ENCODE peak calls at places on chromosomes 4 and X, in seven cellular contexts. F, W, P, T, O, E and R are unnamed samples.
A peak's percentile ranks its signal among the peaks of the same experiment; 100 is the strongest.

GRCh38 chrX:13697440-13697839 is 8.5 kb downstream of the RAB9A start:
- DNase-seq in E (no peak), P (no peak), O (no peak), W (no peak), F (no peak), T (no peak), R (no peak)

GRCh38 chrX:1400049-1400448 is 8.1 kb upstream of the SLC25A6 start:
- DNase-seq in T (no peak), W (no peak), P (no peak), E (no peak), O (no peak), F (no peak), R (no peak)

GRCh38 chrX:41481264-41482109 is 34.3 kb downstream of the NYX start:
- DNase-seq in T (peak; percentile 12), F (no peak), P (no peak), E (no peak), W (no peak), O (no peak), R (no peak)

GRCh38 chrX:34629572-34629971 is 27.5 kb downstream of the TMEM47 start:
- DNase-seq in T (peak; percentile 61), O (no peak), E (peak; percentile 56), F (peak; percentile 33), P (no peak), W (no peak), R (no peak)

GRCh38 chr4:118034061-118034785 is at the start of gene NDST3:
- DNase-seq in W (no peak), P (no peak), E (peak; percentile 65), F (peak; percentile 55), O (no peak), T (peak; percentile 89), R (no peak)

GRCh38 chr4:17492058-17492741 is 19.7 kb downstream of the QDPR start:
- DNase-seq in W (no peak), O (no peak), F (peak; percentile 31), P (no peak), E (no peak), T (no peak), R (no peak)

GRCh38 chrX:69229436-69229835 is 64.2 kb upstream of the PJA1 start:
- DNase-seq in E (peak; percentile 41), T (no peak), O (no peak), P (no peak), F (peak; percentile 62), W (no peak), R (no peak)

GRCh38 chrX:45329217-45329616 is 128.5 kb upstream of the DIPK2B start:
- DNase-seq in P (no peak), W (no peak), O (no peak), T (no peak), E (peak; percentile 26), F (no peak), R (no peak)

GRCh38 chr4:101801957-101802356 is 11.4 kb downstream of the BANK1 start:
- DNase-seq in W (no peak), T (no peak), P (peak; percentile 47), O (no peak), E (no peak), F (no peak), R (no peak)

GRCh38 chrX:9515464-9515863 is 50.6 kb downstream of the TBL1X start:
- DNase-seq in P (no peak), F (peak; percentile 40), W (no peak), T (no peak), E (no peak), O (no peak), R (no peak)

GRCh38 chr4:95949136-95949765 is 109.4 kb downstream of the PDHA2 start:
- DNase-seq in O (no peak), F (peak; percentile 63), P (no peak), E (peak; percentile 20), W (no peak), T (peak; percentile 17), R (no peak)

GRCh38 chr4:141599853-141600252 is 36.5 kb upstream of the IL15 start:
- DNase-seq in F (peak; percentile 3), W (no peak), P (no peak), O (no peak), T (no peak), E (no peak), R (no peak)

DNA sequence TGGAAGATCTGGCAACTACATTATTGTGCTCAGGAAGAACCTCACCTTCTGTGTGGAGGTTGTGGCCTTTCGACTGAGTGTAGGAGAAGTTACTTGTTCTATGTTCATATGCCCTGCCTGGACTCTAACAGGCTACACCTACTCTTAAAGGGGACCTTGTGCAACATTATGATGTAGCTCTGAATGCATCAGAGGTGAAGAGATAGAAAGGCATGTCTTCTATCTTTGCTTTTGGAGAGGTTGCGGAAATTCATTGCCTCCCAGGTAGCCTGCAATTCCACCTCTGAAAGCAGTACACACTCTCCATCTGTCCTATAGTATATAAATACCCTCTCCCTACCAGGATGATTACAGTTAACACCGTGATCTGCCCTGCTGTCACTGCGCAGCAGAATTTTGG is 7.1 kb upstream of the SLAIN2 start:
- DNase-seq in O (no peak), W (no peak), P (no peak), F (no peak), T (no peak), E (no peak), R (no peak)
- H3K4me1 ChIP-seq in O (no peaks in the 10 kb centered on the region), W (no peaks in the 10 kb centered on the region), P (no peaks in the 10 kb centered on the region), F (no peaks in the 10 kb centered on the region), T (peaks cover 8% of the 10 kb centered on the region), E (peaks cover 22% of the 10 kb centered on the region), R (no peaks in the 10 kb centered on the region)

GRCh38 chr4:24104173-24104572 is 214.3 kb upstream of the PPARGC1A start:
- DNase-seq in T (no peak), E (peak; percentile 56), W (no peak), O (no peak), F (peak; percentile 73), P (no peak), R (no peak)

GRCh38 chr4:24105183-24106039 is 215.6 kb upstream of the PPARGC1A start:
- DNase-seq in T (no peak), F (peak; percentile 91), P (no peak), E (peak; percentile 92), W (no peak), O (no peak), R (no peak)

GRCh38 chr4:24103434-24104168 is 213.8 kb upstream of the PPARGC1A start:
- DNase-seq in W (no peak), E (peak; percentile 62), F (peak; percentile 87), O (no peak), T (no peak), P (no peak), R (no peak)

DNA sequence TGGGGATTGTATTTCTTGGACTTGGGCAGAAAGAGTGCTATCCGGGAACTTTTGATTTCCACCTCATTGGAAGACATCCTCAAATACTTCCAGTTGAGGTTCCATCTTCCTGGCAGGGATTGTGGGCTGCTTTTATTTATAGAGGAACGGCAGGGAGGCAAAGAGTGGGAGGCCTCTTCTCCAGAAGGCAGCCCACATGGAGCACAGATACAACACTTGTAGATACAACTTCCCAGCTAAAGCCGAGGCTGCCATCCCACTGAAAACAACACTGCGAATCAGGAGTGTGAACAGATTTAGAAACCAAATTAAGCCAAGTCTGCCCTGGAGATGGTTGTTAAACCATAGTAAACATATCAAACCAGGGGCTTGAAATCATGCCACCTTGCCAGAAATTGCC is 212.8 kb upstream of the PPARGC1A start:
- DNase-seq in E (no peak), P (no peak), T (no peak), O (no peak), W (no peak), F (no peak), R (no peak)
- H3K4me1 ChIP-seq in E (peaks cover 30% of the 10 kb centered on the region), P (no peaks in the 10 kb centered on the region), T (no peaks in the 10 kb centered on the region), O (no peaks in the 10 kb centered on the region), W (no peaks in the 10 kb centered on the region), F (peaks cover 14% of the 10 kb centered on the region), R (no peaks in the 10 kb centered on the region)

DNA sequence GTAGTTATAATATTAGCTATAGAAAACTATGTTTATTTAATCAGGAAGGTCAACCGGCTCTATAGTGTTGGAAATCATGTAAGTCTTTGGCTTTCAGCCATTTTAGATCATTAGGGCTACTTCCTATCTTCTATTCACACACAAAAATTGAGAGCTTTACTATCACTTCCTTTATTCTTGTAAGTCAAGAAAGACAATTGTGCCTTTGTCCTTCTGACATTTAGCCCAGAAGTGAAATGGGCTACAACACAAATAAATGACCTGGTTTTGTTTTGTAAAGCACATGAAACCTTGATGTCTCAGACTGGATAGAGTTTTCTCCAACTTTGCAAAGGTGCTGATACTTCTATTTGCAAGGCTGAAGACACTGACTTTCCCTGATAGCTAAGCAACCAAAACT is 122.4 kb upstream of the ACSL4 start:
- DNase-seq in O (no peak), W (no peak), T (peak; percentile 34), P (no peak), F (no peak), E (no peak), R (no peak)
- H3K4me1 ChIP-seq in O (no peaks in the 10 kb centered on the region), W (no peaks in the 10 kb centered on the region), T (no peaks in the 10 kb centered on the region), P (no peaks in the 10 kb centered on the region), F (peaks cover 5% of the 10 kb centered on the region), E (peaks cover 9% of the 10 kb centered on the region), R (no peaks in the 10 kb centered on the region)

DNA sequence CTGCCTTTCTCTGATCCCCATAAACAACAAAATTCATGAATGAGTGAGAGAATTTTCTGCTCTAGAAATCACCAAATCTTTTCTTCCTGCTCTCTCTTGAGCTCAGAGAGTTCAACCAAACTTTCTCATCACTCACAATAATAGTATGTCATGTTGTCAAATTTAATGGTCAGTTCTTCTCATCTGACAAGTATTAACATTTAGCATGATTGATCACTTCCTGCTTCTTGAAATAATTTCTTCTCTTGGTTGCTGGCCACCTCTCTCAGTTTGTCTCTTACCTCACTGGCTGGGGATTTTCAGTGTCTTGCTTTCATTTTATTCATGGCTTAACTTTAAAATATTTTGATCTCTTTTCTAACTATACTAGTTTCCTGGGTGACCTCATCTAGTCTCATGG is 25.5 kb upstream of the FGF5 start:
- DNase-seq in T (peak; percentile 1), P (no peak), F (no peak), E (peak; percentile 63), O (no peak), W (no peak), R (no peak)
- H3K4me1 ChIP-seq in T (no peaks in the 10 kb centered on the region), P (no peaks in the 10 kb centered on the region), F (no peaks in the 10 kb centered on the region), E (peaks cover 41% of the 10 kb centered on the region), O (no peaks in the 10 kb centered on the region), W (no peaks in the 10 kb centered on the region), R (no peaks in the 10 kb centered on the region)

GRCh38 chr4:185142911-185143595 is at the start of gene SLC25A4:
- DNase-seq in W (peak; percentile 81), P (peak; percentile 90), T (peak; percentile 90), O (peak; percentile 90), E (peak; percentile 36), F (peak; percentile 69), R (peak; percentile 85)
- H3K4me1 ChIP-seq in W (peaks cover 4% of the 10 kb centered on the region), P (peaks cover 3% of the 10 kb centered on the region), T (no peaks in the 10 kb centered on the region), O (peaks cover 8% of the 10 kb centered on the region), E (peaks cover 12% of the 10 kb centered on the region), F (peaks cover 38% of the 10 kb centered on the region), R (peaks cover 15% of the 10 kb centered on the region)